ENCODE peak calls at places on chromosome 13, in five cellular contexts. M, R, E, S and X are unnamed samples.

GRCh38 chr13:48252176-48252575 is 19.2 kb downstream of the ITM2B start:
- DNase-seq in M (no peak), R (no peak), E (no peak), S (no peak), X (no peak)

GRCh38 chr13:97762141-97762540 is 191.3 kb upstream of the IPO5 start:
- DNase-seq in M (no peak), R (no peak), E (no peak), S (no peak), X (no peak)

GRCh38 chr13:106475852-106476251 is 59.6 kb downstream of the EFNB2 start:
- DNase-seq in M (no peak), R (no peak), E (no peak), S (no peak), X (no peak)

GRCh38 chr13:42453091-42453645 is 120.8 kb upstream of the TNFSF11 start:
- DNase-seq in M (no peak), R (no peak), E (no peak), S (no peak), X (no peak)

GRCh38 chr13:51837016-51837415 is 8.0 kb downstream of the TMEM272 start:
- DNase-seq in M (no peak), R (no peak), E (no peak), S (no peak), X (no peak)

GRCh38 chr13:81184556-81185265 is 843.8 kb upstream of the SPRY2 start:
- DNase-seq in M (no peak), R (no peak), E (no peak), S (no peak), X (no peak)

GRCh38 chr13:112184851-112185371 is 118.0 kb downstream of the SOX1 start:
- DNase-seq in M (no peak), R (no peak), E (no peak), S (peak), X (no peak)

GRCh38 chr13:95533545-95534135 is 18.9 kb upstream of the CLDN10 start:
- DNase-seq in M (no peak), R (no peak), E (no peak), S (no peak), X (no peak)

DNA sequence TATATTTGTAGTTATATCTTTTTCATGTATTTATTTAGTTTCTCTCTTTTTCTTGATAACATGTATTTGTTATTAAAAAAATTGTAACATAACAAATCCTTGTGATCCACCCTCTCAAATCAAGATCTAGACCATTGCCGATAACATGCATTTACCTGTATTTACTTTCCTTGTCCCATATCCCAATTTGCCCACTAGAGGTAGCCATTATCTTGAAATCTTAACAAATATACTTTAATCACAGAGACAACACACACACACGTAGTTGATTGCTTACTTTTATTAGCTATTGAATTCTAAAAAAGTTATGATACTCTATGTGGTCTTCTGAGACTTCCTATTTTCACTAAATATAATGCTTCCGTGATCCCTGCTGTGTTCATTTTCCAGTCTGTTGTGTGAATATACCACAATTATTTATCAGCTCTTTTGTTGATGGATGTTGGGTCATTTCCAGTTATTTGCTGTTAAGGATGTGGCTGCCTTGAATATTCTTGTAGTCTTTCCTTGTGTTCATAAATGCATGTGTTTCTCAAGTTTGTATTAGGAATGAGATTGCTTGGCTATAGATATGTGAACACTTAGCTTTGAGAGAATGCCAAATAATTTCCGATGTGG is 31.3 kb upstream of the ZMYM2 start:
- DNase-seq in M (no peak), R (no peak), E (no peak), S (no peak), X (no peak)
- TF ChIP-seq CTCF in M (no peak), R (peak), E (peak), S (peak), X (peak)

DNA sequence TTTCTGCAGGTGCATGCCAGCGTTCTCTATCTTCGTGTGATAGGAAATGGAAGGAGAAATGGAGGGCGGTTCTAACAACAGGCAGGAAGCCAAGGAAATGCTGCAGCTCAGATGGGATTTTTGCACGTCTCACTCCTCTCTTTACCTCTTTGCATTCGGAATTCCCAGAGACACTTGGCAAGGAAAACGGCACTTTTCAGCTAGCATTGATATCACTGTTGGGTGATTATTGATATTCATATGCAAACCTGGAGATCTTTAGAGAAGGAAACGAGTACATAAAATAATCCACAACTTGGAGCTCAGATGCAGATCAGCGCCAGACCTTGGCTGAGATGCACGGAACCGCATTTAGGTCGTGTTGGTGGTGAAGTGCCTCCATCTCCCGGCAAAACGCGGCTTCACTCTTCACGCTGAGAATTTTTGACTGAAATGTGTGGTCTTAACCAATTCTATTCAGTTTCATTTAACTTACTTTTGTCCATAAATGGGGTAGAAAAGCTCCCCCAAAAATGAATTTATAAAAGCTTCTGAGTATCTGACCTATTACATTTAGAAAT is 77.2 kb upstream of the ARHGEF7 start:
- DNase-seq in M (no peak), R (no peak), E (no peak), S (no peak), X (no peak)
- TF ChIP-seq CTCF in M (no peak), R (no peak), E (no peak), S (no peak), X (no peak)

DNA sequence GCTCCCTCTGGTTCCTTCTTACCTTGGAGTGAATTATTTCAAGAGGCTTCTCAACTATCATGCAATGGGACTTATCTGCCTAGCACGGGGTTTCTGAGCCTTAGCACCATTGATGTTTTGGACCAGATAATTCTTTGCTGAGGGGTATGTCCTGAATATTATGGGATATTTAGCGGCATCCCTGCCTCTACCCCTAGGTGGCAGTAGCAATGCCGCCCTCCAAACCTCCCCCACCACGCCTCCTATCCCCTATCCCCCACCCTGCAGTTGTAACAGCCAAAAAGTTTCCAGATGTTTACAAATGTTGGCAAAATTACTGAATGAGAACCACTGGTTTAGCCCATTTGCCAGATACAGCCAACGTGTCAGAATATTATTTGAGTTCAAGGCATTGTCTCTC is 125.5 kb downstream of the POSTN start:
- DNase-seq in M (no peak), R (no peak), E (no peak), S (no peak), X (no peak)
- TF ChIP-seq CTCF in M (no peak), R (no peak), E (no peak), S (no peak), X (peak)

DNA sequence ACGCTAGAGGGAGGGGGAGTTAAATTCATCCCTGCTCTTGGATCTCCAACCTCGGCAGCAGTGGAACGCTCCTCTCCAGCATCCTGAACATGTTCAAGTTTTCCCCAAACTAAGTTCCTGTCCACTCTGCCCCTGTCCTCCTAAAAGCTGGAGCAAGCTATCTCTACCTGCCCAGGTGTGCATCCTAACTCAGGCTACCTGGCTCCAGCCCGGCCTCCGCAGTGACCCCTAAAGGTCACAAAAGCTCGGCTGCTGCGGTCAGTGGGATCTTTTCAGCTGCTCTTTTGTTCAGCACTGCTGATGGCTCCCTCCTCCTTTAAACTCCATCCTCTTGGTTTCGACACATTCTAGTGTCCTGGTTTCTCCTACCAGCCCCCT is 1.4 kb downstream of the DCUN1D2 start:
- DNase-seq in M (no peak), R (no peak), E (no peak), S (no peak), X (no peak)
- TF ChIP-seq CTCF in M (no peak), R (no peak), E (no peak), S (no peak), X (no peak)

DNA sequence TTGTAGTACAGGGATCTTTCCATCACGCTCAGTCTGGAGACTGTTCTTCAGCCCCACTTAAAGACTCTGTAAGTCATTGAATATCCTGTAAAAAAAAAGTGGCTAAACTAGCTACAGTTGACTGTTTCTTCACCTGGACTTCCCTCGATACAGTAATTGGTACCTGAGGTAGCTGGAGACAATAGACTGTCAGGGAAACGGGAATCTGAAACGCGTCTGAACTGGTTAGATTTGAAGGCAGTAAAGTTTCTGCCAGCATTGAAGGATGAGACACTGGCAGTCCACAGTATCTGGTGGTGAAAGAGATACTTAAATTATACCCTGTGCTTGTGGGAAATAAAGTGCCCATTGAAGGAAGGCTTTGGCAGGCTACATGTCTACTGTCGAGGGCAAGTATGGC is 550.5 kb downstream of the IRS2 start:
- DNase-seq in M (no peak), R (no peak), E (no peak), S (no peak), X (no peak)
- TF ChIP-seq CTCF in M (no peak), R (no peak), E (no peak), S (no peak), X (no peak)

GRCh38 chr13:53200498-53201453 is 172.2 kb downstream of the OLFM4 start:
- DNase-seq in M (no peak), R (no peak), E (peak), S (peak), X (peak)
- TF ChIP-seq CTCF in M (no peak), R (peak), E (peak), S (peak), X (peak)

DNA sequence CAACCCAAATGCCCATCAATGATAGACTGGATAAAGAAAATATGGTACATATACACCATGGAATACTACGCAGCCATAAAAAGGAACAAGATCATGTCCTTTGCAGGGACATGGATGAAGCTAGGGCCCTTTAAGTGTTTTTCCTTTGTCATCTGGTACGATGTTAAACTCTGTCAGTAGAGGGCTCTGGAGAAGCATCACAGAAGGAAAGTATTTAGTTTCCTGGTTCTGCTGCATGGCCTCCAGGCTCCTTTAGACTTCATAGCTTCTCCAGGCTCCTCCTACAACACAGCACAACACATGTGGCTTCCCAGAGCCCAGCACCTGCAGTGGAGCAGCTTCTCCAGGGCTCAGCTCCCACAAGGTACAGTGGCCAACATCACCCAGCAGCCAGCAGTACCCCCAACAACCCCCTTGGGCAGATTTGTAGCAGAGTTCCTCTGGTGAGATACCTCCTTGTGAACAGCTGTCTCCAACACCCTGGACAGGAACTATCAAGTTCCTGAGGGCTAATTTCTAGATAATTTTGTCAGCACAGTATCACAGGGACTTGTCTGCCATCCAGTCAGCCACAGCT is 63.4 kb downstream of the KCTD12 start:
- DNase-seq in M (no peak), R (no peak), E (no peak), S (no peak), X (no peak)
- TF ChIP-seq CTCF in M (no peak), R (peak), E (peak), S (peak), X (no peak)

GRCh38 chr13:111158136-111158805 is 43.2 kb downstream of the ARHGEF7 start:
- DNase-seq in M (no peak), R (no peak), E (no peak), S (no peak), X (no peak)

GRCh38 chr13:111152836-111153235 is 37.7 kb downstream of the ARHGEF7 start:
- DNase-seq in M (no peak), R (no peak), E (no peak), S (no peak), X (no peak)

GRCh38 chr13:111156421-111156820 is 41.3 kb downstream of the ARHGEF7 start:
- DNase-seq in M (no peak), R (no peak), E (no peak), S (no peak), X (no peak)

GRCh38 chr13:111153977-111154332 is 38.8 kb downstream of the ARHGEF7 start:
- DNase-seq in M (peak), R (no peak), E (peak), S (peak), X (no peak)

GRCh38 chr13:111153279-111153976 is 38.3 kb downstream of the ARHGEF7 start:
- DNase-seq in M (peak), R (peak), E (peak), S (peak), X (peak)
- TF ChIP-seq CTCF in M (no peak), R (no peak), E (no peak), S (no peak), X (peak)

GRCh38 chr13:71477735-71478134 is 389.3 kb downstream of the DACH1 start:
- DNase-seq in M (no peak), R (no peak), E (no peak), S (no peak), X (no peak)
- TF ChIP-seq CTCF in M (no peak), R (no peak), E (peak), S (no peak), X (peak)